ENCODE peak calls at places on chromosome 14, in seven cellular contexts. W is adipocyte, J is NCI-H1694, E is activated T-cell treated with anti-CD3 and anti-CD28 coated beads for 1 hour, O is NCI-H1436, G is hepatic stellate cell, I is GM04504. L is an unnamed sample.

GRCh38 chr14:92937229-92937937 is 14.4 kb downstream of the CHGA start:
- DNase-seq in W (no peak), J (no peak), E (no peak), O (peak), G (no peak), I (no peak), L (peak)

GRCh38 chr14:98704441-98704840 is 567.6 kb downstream of the BCL11B start:
- DNase-seq in W (no peak), J (no peak), E (peak), O (no peak), G (no peak), I (no peak), L (no peak)

GRCh38 chr14:69580009-69580577 is 5.4 kb upstream of the CCDC177 start:
- DNase-seq in W (peak), J (peak), E (no peak), O (peak), G (peak), I (peak), L (peak)

GRCh38 chr14:100547633-100548294 is 39.5 kb downstream of the BEGAIN start:
- DNase-seq in W (peak), J (peak), E (peak), O (peak), G (peak), I (peak), L (no peak)

GRCh38 chr14:101235042-101235871 is 326.0 kb upstream of the DIO3 start:
- DNase-seq in W (peak), J (peak), E (no peak), O (peak), G (no peak), I (peak), L (peak)

GRCh38 chr14:90424686-90425255 is 27.9 kb downstream of the CALM1 start:
- DNase-seq in W (no peak), J (no peak), E (no peak), O (no peak), G (no peak), I (no peak), L (no peak)

GRCh38 chr14:95523818-95524448 is 7.5 kb upstream of the SYNE3 start:
- DNase-seq in W (peak), J (no peak), E (no peak), O (no peak), G (no peak), I (no peak), L (no peak)

GRCh38 chr14:33647385-33647786 is 303.5 kb downstream of the EGLN3 start:
- DNase-seq in W (peak), J (no peak), E (no peak), O (no peak), G (peak), I (peak), L (no peak)

GRCh38 chr14:88621090-88621489 is 58.3 kb downstream of the ZC3H14 start:
- DNase-seq in W (peak), J (no peak), E (no peak), O (no peak), G (no peak), I (no peak), L (no peak)

GRCh38 chr14:58078068-58078467 is 73.9 kb downstream of the ARMH4 start:
- DNase-seq in W (peak), J (no peak), E (no peak), O (no peak), G (peak), I (peak), L (peak)

GRCh38 chr14:95320076-95320895 is 578 bp upstream of the CLMN start:
- DNase-seq in W (no peak), J (no peak), E (no peak), O (peak), G (no peak), I (no peak), L (no peak)

GRCh38 chr14:68756734-68757133 is 36.1 kb downstream of the ZFP36L1 start:
- DNase-seq in W (no peak), J (no peak), E (no peak), O (no peak), G (no peak), I (no peak), L (no peak)

GRCh38 chr14:28875937-28876910 is 109.6 kb downstream of the FOXG1 start:
- DNase-seq in W (no peak), J (peak), E (no peak), O (peak), G (no peak), I (no peak), L (peak)

GRCh38 chr14:53151523-53151866 is 1.6 kb downstream of the DDHD1 start:
- DNase-seq in W (no peak), J (no peak), E (no peak), O (no peak), G (no peak), I (no peak), L (peak)

GRCh38 chr14:58832010-58832409 is 194.2 kb downstream of the DACT1 start:
- DNase-seq in W (no peak), J (peak), E (no peak), O (no peak), G (no peak), I (no peak), L (peak)

GRCh38 chr14:73746540-73747385 is 32.6 kb upstream of the PNMA1 start:
- DNase-seq in W (no peak), J (peak), E (no peak), O (no peak), G (no peak), I (no peak), L (peak)

GRCh38 chr14:24092110-24092959 is 1.8 kb upstream of the PCK2 start:
- DNase-seq in W (no peak), J (no peak), E (no peak), O (no peak), G (no peak), I (no peak), L (no peak)

GRCh38 chr14:54116972-54117371 is 160.3 kb upstream of the BMP4 start:
- DNase-seq in W (peak), J (no peak), E (no peak), O (no peak), G (peak), I (no peak), L (no peak)

GRCh38 chr14:100091386-100091785 is 26.2 kb downstream of the EVL start:
- DNase-seq in W (no peak), J (no peak), E (no peak), O (no peak), G (no peak), I (no peak), L (no peak)

GRCh38 chr14:21039585-21040369 is 2.4 kb upstream of the RNASE7 start:
- DNase-seq in W (peak), J (peak), E (no peak), O (no peak), G (peak), I (no peak), L (peak)

GRCh38 chr14:101232340-101233015 is 328.8 kb upstream of the DIO3 start:
- DNase-seq in W (no peak), J (no peak), E (no peak), O (no peak), G (no peak), I (no peak), L (no peak)

GRCh38 chr14:25303934-25304333 is 254.0 kb upstream of the STXBP6 start:
- DNase-seq in W (no peak), J (no peak), E (no peak), O (no peak), G (no peak), I (no peak), L (no peak)

GRCh38 chr14:90272523-90272922 is 16.2 kb downstream of the PSMC1 start:
- DNase-seq in W (no peak), J (no peak), E (no peak), O (no peak), G (no peak), I (no peak), L (no peak)

GRCh38 chr14:67487937-67488893 is at the start of gene TMEM229B:
- DNase-seq in W (no peak), J (no peak), E (peak), O (no peak), G (peak), I (peak), L (no peak)

GRCh38 chr14:68977137-68977740 is 1.9 kb downstream of the ACTN1 start:
- DNase-seq in W (no peak), J (no peak), E (no peak), O (no peak), G (no peak), I (no peak), L (no peak)

GRCh38 chr14:103833711-103834110 is 13.7 kb downstream of the PPP1R13B start:
- DNase-seq in W (no peak), J (no peak), E (no peak), O (no peak), G (no peak), I (no peak), L (no peak)

GRCh38 chr14:76264384-76264783 is 111.6 kb upstream of the ESRRB start:
- DNase-seq in W (no peak), J (no peak), E (no peak), O (no peak), G (no peak), I (no peak), L (no peak)

GRCh38 chr14:99986416-99986815 is 78.8 kb upstream of the EVL start:
- DNase-seq in W (peak), J (peak), E (no peak), O (no peak), G (no peak), I (peak), L (no peak)

GRCh38 chr14:60188115-60188514 is 22.9 kb upstream of the DHRS7 start:
- DNase-seq in W (no peak), J (no peak), E (no peak), O (no peak), G (no peak), I (no peak), L (peak)

GRCh38 chr14:96253140-96253539 is 2.9 kb upstream of the BDKRB1 start:
- DNase-seq in W (peak), J (peak), E (no peak), O (no peak), G (peak), I (peak), L (no peak)

GRCh38 chr14:22861651-22862050 is 9.9 kb upstream of the LRP10 start:
- DNase-seq in W (no peak), J (no peak), E (no peak), O (no peak), G (no peak), I (no peak), L (no peak)

GRCh38 chr14:36661506-36662257 is at the start of gene PAX9:
- DNase-seq in W (peak), J (peak), E (no peak), O (peak), G (peak), I (peak), L (peak)

GRCh38 chr14:103030741-103031565 is 26.4 kb downstream of the CDC42BPB start:
- DNase-seq in W (no peak), J (no peak), E (no peak), O (no peak), G (no peak), I (no peak), L (no peak)

GRCh38 chr14:101007004-101007614 is 103.6 kb upstream of the RTL1 start:
- DNase-seq in W (no peak), J (no peak), E (no peak), O (no peak), G (no peak), I (no peak), L (no peak)

GRCh38 chr14:103057028-103057371 is 349 bp downstream of the CDC42BPB start:
- DNase-seq in W (no peak), J (no peak), E (no peak), O (no peak), G (no peak), I (no peak), L (peak)

GRCh38 chr14:51228890-51229289 is 11.2 kb upstream of the TMX1 start:
- DNase-seq in W (peak), J (no peak), E (no peak), O (no peak), G (no peak), I (no peak), L (no peak)